ENCODE peak calls at places on chromosome 10, in four cellular contexts. One of them, this sample, is unnamed.

GRCh38 chr10:51651063-51651462 is 48.3 kb downstream of the CSTF2T start:
- DNase-seq in ELR: peak
- DNase-seq in B cell: no peak
- DNase-seq in SK-MEL-5: no peak
- DNase-seq in this sample: no peak

GRCh38 chr10:95242581-95243317 is 48.1 kb downstream of the PDLIM1 start:
- DNase-seq in ELR: peak
- DNase-seq in B cell: no peak
- DNase-seq in SK-MEL-5: peak
- DNase-seq in this sample: peak

GRCh38 chr10:116211682-116212081 is 61.3 kb downstream of the GFRA1 start:
- DNase-seq in ELR: peak
- DNase-seq in B cell: no peak
- DNase-seq in SK-MEL-5: no peak
- DNase-seq in this sample: no peak

GRCh38 chr10:92492748-92493240 is 81.1 kb downstream of the IDE start:
- DNase-seq in ELR: no peak
- DNase-seq in B cell: no peak
- DNase-seq in SK-MEL-5: no peak
- DNase-seq in this sample: no peak

GRCh38 chr10:25017247-25017590 is 807 bp downstream of the THNSL1 start:
- DNase-seq in ELR: no peak
- DNase-seq in B cell: peak
- DNase-seq in SK-MEL-5: no peak
- DNase-seq in this sample: no peak

GRCh38 chr10:76297787-76298281 is 866.4 kb downstream of the LRMDA start:
- DNase-seq in ELR: no peak
- DNase-seq in B cell: no peak
- DNase-seq in SK-MEL-5: no peak
- DNase-seq in this sample: no peak

GRCh38 chr10:98030093-98030821 is at the start of gene CRTAC1:
- DNase-seq in ELR: no peak
- DNase-seq in B cell: peak
- DNase-seq in SK-MEL-5: peak
- DNase-seq in this sample: no peak

GRCh38 chr10:112875474-112876267 is 74.4 kb upstream of the TCF7L2 start:
- DNase-seq in ELR: peak
- DNase-seq in B cell: no peak
- DNase-seq in SK-MEL-5: no peak
- DNase-seq in this sample: no peak

GRCh38 chr10:69738071-69738470 is 63.6 kb upstream of the COL13A1 start:
- DNase-seq in ELR: no peak
- DNase-seq in B cell: no peak
- DNase-seq in SK-MEL-5: no peak
- DNase-seq in this sample: no peak

GRCh38 chr10:101960879-101961395 is 95.0 kb downstream of the ARMH3 start:
- DNase-seq in ELR: no peak
- DNase-seq in B cell: no peak
- DNase-seq in SK-MEL-5: no peak
- DNase-seq in this sample: no peak

GRCh38 chr10:26566525-26567348 is 128.6 kb downstream of the APBB1IP start:
- DNase-seq in ELR: no peak
- DNase-seq in B cell: no peak
- DNase-seq in SK-MEL-5: peak
- DNase-seq in this sample: no peak

GRCh38 chr10:60434418-60435046 is 44.9 kb upstream of the ANK3 start:
- DNase-seq in ELR: peak
- DNase-seq in B cell: peak
- DNase-seq in SK-MEL-5: peak
- DNase-seq in this sample: no peak

GRCh38 chr10:131822013-131822693 is 78.7 kb upstream of the PPP2R2D start:
- DNase-seq in ELR: no peak
- DNase-seq in B cell: no peak
- DNase-seq in SK-MEL-5: no peak
- DNase-seq in this sample: no peak

GRCh38 chr10:76031769-76032441 is 600.5 kb downstream of the LRMDA start:
- DNase-seq in ELR: no peak
- DNase-seq in B cell: no peak
- DNase-seq in SK-MEL-5: no peak
- DNase-seq in this sample: no peak

GRCh38 chr10:65614956-65615565 is 1310.8 kb upstream of the LRRTM3 start:
- DNase-seq in ELR: no peak
- DNase-seq in B cell: no peak
- DNase-seq in SK-MEL-5: no peak
- DNase-seq in this sample: no peak

GRCh38 chr10:60433684-60434083 is 44.0 kb upstream of the ANK3 start:
- DNase-seq in ELR: peak
- DNase-seq in B cell: no peak
- DNase-seq in SK-MEL-5: no peak
- DNase-seq in this sample: no peak

GRCh38 chr10:24394479-24395190 is 185.7 kb downstream of the KIAA1217 start:
- DNase-seq in ELR: no peak
- DNase-seq in B cell: no peak
- DNase-seq in SK-MEL-5: no peak
- DNase-seq in this sample: no peak

GRCh38 chr10:27783660-27784059 is 38.0 kb upstream of the MKX start:
- DNase-seq in ELR: peak
- DNase-seq in B cell: no peak
- DNase-seq in SK-MEL-5: peak
- DNase-seq in this sample: no peak

GRCh38 chr10:972763-973162 is 15.5 kb upstream of the GTPBP4 start:
- DNase-seq in ELR: no peak
- DNase-seq in B cell: no peak
- DNase-seq in SK-MEL-5: no peak
- DNase-seq in this sample: no peak

GRCh38 chr10:15439381-15439837 is 68.3 kb upstream of the FAM171A1 start:
- DNase-seq in ELR: peak
- DNase-seq in B cell: no peak
- DNase-seq in SK-MEL-5: peak
- DNase-seq in this sample: no peak

GRCh38 chr10:24820616-24821015 is 96.9 kb upstream of the ARHGAP21 start:
- DNase-seq in ELR: peak
- DNase-seq in B cell: no peak
- DNase-seq in SK-MEL-5: no peak
- DNase-seq in this sample: no peak

GRCh38 chr10:5812283-5813090 is 747 bp downstream of the GDI2 start:
- DNase-seq in ELR: peak
- DNase-seq in B cell: no peak
- DNase-seq in SK-MEL-5: peak
- DNase-seq in this sample: no peak

GRCh38 chr10:6601224-6601805 is 21.2 kb upstream of the PRKCQ start:
- DNase-seq in ELR: no peak
- DNase-seq in B cell: no peak
- DNase-seq in SK-MEL-5: no peak
- DNase-seq in this sample: no peak

GRCh38 chr10:70928140-70928539 is 39.8 kb upstream of the PCBD1 start:
- DNase-seq in ELR: no peak
- DNase-seq in B cell: no peak
- DNase-seq in SK-MEL-5: no peak
- DNase-seq in this sample: no peak

GRCh38 chr10:33211123-33211878 is 123.2 kb downstream of the NRP1 start:
- DNase-seq in ELR: peak
- DNase-seq in B cell: no peak
- DNase-seq in SK-MEL-5: no peak
- DNase-seq in this sample: no peak

GRCh38 chr10:114517681-114518250 is 113.5 kb upstream of the AFAP1L2 start:
- DNase-seq in ELR: no peak
- DNase-seq in B cell: no peak
- DNase-seq in SK-MEL-5: no peak
- DNase-seq in this sample: no peak

This sample was measured in GM19239.